ENCODE peak calls at places on chromosomes 3 and 15, in four cellular contexts. T is Calu3, S is OCI-LY7, A is dorsolateral prefrontal cortex. D is an unnamed sample.

GRCh38 chr15:71055461-71055860 is 59.8 kb upstream of the THSD4 start:
- DNase-seq in T (no peak), S (no peak), A (no peak), D (no peak)

GRCh38 chr3:187112934-187113793 is 26.1 kb downstream of the RPL39L start:
- DNase-seq in T (peak), A (no peak), S (peak), D (peak)

GRCh38 chr15:29880886-29881285 is 58.6 kb upstream of the TJP1 start:
- DNase-seq in S (no peak), T (no peak), A (no peak), D (no peak)

GRCh38 chr15:75918135-75918534 is 14.5 kb downstream of the FBXO22 start:
- DNase-seq in A (no peak), S (no peak), T (no peak), D (no peak)

GRCh38 chr3:181327349-181327748 is 337.8 kb upstream of the DNAJC19 start:
- DNase-seq in T (no peak), A (no peak), S (no peak), D (no peak)

GRCh38 chr3:34260266-34260990 is 462.0 kb downstream of the PDCD6IP start:
- DNase-seq in A (no peak), T (peak), S (peak), D (peak)

GRCh38 chr15:93470042-93470441 is 381.0 kb upstream of the RGMA start:
- DNase-seq in S (no peak), A (no peak), T (no peak), D (no peak)

GRCh38 chr15:96053039-96054021 is 277.2 kb upstream of the NR2F2 start:
- DNase-seq in A (no peak), T (peak), S (no peak), D (no peak)

GRCh38 chr3:133112666-133113065 is 74.5 kb downstream of the TMEM108 start:
- DNase-seq in S (no peak), T (no peak), A (no peak), D (no peak)

GRCh38 chr3:98166396-98166795 is at the start of gene OR5H15:
- DNase-seq in S (no peak), T (no peak), A (no peak), D (no peak)

GRCh38 chr3:182067423-182067822 is 355.7 kb downstream of the SOX2 start:
- DNase-seq in A (no peak), S (no peak), T (no peak), D (no peak)

GRCh38 chr15:74787251-74788041 is 5.6 kb downstream of the CSK start:
- DNase-seq in S (peak), T (peak), A (no peak), D (peak)

GRCh38 chr3:60045686-60046085 is 995.9 kb upstream of the CFAP20DC start:
- DNase-seq in S (no peak), A (no peak), T (no peak), D (no peak)

GRCh38 chr3:128603313-128603712 is 47.3 kb downstream of the RPN1 start:
- DNase-seq in T (no peak), A (no peak), S (no peak), D (no peak)

GRCh38 chr3:74883690-74884089 is 269.2 kb upstream of the CNTN3 start:
- DNase-seq in T (no peak), A (no peak), S (no peak), D (no peak)

GRCh38 chr3:136631424-136631823 is 120.8 kb downstream of the STAG1 start:
- DNase-seq in A (no peak), T (no peak), S (no peak), D (no peak)

GRCh38 chr3:37974121-37974927 is 16.3 kb upstream of the VILL start:
- DNase-seq in T (peak), S (peak), A (peak), D (peak)

GRCh38 chr3:165193392-165194268 is 2.6 kb downstream of the SLITRK3 start:
- DNase-seq in A (no peak), T (no peak), S (no peak), D (no peak)

GRCh38 chr3:133457465-133458067 is 57.7 kb downstream of the BFSP2 start:
- DNase-seq in A (no peak), T (no peak), S (peak), D (no peak)

GRCh38 chr3:100068758-100069345 is 45.4 kb downstream of the FILIP1L start:
- DNase-seq in T (peak), S (peak), A (peak), D (peak)

GRCh38 chr3:167976880-167977498 is 118.7 kb downstream of the GOLIM4 start:
- DNase-seq in S (no peak), A (no peak), T (no peak), D (no peak)

GRCh38 chr3:156908398-156908797 is 82.2 kb downstream of the LEKR1 start:
- DNase-seq in S (no peak), T (no peak), A (no peak), D (no peak)

GRCh38 chr15:90058308-90058707 is 44.0 kb downstream of the IDH2 start:
- DNase-seq in T (no peak), A (no peak), S (no peak), D (no peak)

GRCh38 chr3:195570344-195570743 is 13.4 kb downstream of the APOD start:
- DNase-seq in A (no peak), T (no peak), S (peak), D (no peak)

GRCh38 chr15:96314508-96314907 is 16.0 kb upstream of the NR2F2 start:
- DNase-seq in T (no peak), S (no peak), A (no peak), D (no peak)

GRCh38 chr3:123679712-123680386 is 95.0 kb upstream of the HACD2 start:
- DNase-seq in T (no peak), S (no peak), A (no peak), D (no peak)

GRCh38 chr3:166013073-166013679 is 176.0 kb upstream of the BCHE start:
- DNase-seq in T (peak), A (no peak), S (peak), D (no peak)

GRCh38 chr3:106176734-106177133 is 307.9 kb upstream of the CBLB start:
- DNase-seq in A (no peak), S (no peak), T (no peak), D (peak)

GRCh38 chr3:37540786-37541185 is 320.9 kb upstream of the CTDSPL start:
- DNase-seq in A (no peak), S (no peak), T (no peak), D (no peak)

GRCh38 chr3:52395503-52395865 is 49.4 kb downstream of the SEMA3G start:
- DNase-seq in A (no peak), T (no peak), S (no peak), D (no peak)

GRCh38 chr15:61122624-61123375 is 106.3 kb downstream of the RORA start:
- DNase-seq in S (no peak), A (no peak), T (no peak), D (no peak)

GRCh38 chr3:23004971-23005370 is 198.2 kb upstream of the UBE2E2 start:
- DNase-seq in T (peak), S (no peak), A (no peak), D (no peak)

GRCh38 chr15:40847225-40847961 is 3.5 kb downstream of the SPINT1 start:
- DNase-seq in S (peak), A (no peak), T (peak), D (peak)

GRCh38 chr15:28944286-28944685 is 58.5 kb downstream of the APBA2 start:
- DNase-seq in S (no peak), T (no peak), A (no peak), D (no peak)

GRCh38 chr3:15768421-15769255 is 29.1 kb downstream of the ANKRD28 start:
- DNase-seq in T (peak), A (no peak), S (no peak), D (peak)

GRCh38 chr3:78613366-78614008 is 1154.3 kb downstream of the ROBO1 start:
- DNase-seq in S (no peak), A (no peak), T (no peak), D (no peak)

GRCh38 chr15:68783226-68784054 is 37.3 kb downstream of the ANP32A start:
- DNase-seq in S (peak), A (no peak), T (peak), D (peak)

GRCh38 chr3:38590521-38590920 is 59.0 kb downstream of the SCN5A start:
- DNase-seq in S (no peak), A (no peak), T (no peak), D (no peak)

GRCh38 chr15:56984681-56985515 is 66.5 kb downstream of the TCF12 start:
- DNase-seq in A (no peak), S (no peak), T (no peak), D (no peak)

GRCh38 chr15:76168237-76168984 is 108.6 kb downstream of the TMEM266 start:
- DNase-seq in A (no peak), S (no peak), T (no peak), D (no peak)

GRCh38 chr3:29646042-29646441 is 365.2 kb downstream of the RBMS3 start:
- DNase-seq in T (no peak), A (no peak), S (no peak), D (no peak)

GRCh38 chr3:29643034-29643425 is 362.2 kb downstream of the RBMS3 start:
- DNase-seq in T (no peak), A (no peak), S (no peak), D (no peak)

GRCh38 chr3:29642393-29643033 is 361.6 kb downstream of the RBMS3 start:
- DNase-seq in A (no peak), S (no peak), T (no peak), D (no peak)

GRCh38 chr3:29644956-29645661 is 364.2 kb downstream of the RBMS3 start:
- DNase-seq in T (no peak), S (no peak), A (no peak), D (no peak)

DNA sequence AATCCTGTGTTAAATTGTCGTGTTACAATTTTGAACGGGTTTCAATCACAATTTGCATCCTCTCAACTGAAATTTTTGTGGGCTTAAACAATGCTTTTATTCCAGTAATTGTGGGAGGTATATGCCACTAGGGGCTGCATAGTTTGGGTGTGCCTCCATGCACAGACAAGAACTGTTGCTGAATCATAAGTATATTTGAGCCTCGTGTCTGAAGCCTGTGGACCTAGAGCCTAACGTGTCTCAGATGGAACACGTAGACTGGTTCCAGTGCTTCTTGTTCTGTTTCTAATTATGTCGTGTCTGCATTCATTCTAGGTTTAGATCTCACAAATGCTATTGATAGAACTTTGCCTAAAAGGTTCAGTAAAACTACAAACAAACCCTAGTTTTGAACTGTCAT is 363.4 kb downstream of the RBMS3 start:
- DNase-seq in A (no peak), S (no peak), T (no peak), D (no peak)
- TF ChIP-seq CTCF in A (no peak), S (no peak), T (no peak), D (no peak)

DNA sequence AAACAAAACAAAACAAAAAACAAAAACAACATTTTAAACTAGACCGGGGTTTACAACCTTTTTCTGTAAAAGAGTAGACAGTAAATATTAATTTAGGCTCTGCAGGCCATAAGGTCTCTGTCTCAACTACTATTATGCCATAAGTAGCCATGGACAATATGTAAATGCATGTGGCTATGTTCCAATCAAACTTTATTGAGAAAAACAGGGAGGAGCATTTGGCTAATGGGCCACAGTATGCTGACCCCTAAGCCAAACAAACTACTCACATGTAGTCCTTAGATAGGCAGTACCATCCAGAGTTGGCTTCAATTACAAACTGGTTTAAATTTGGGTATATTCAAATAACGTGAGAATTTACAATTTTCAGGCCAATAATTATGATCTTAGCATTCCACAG is 144.2 kb downstream of the TBL1XR1 start:
- DNase-seq in S (no peak), A (no peak), T (no peak), D (no peak)
- TF ChIP-seq CTCF in S (no peak), A (no peak), T (no peak), D (no peak)

DNA sequence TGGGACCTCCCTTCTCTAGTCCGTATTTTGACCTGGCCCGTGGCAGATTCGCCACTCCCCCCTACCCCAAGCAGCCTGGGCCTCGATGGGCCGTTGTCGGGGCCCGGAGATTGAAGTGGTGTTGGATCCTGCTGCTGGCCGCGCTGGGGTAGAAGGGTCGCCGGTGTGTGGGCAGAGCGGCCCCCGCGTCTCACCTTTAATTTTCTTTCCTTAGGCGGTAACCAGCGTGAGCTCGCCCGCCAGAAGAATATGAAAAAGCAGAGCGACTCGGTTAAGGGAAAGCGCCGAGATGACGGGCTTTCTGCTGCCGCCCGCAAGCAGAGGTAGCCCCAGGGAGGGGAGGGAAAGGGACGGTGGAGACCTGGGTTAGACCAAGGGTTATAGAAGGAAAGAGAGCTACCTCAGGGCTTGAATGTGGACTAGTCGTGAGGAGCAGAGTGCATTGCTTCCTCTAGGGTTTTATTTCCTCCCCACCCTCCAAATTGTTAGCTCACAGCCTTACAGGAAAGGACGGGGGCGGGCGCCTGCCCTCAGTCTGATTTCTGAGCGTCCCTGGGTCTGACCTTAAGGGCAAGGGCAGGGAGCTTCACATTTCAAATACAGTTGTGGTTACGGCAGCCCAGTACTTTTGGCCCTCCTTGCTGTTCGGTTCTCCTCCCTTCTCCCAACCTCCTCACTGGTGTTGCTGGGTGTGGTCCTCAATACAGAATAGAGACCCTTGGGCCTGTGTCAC is 807 bp downstream of the SERF2 start:
- DNase-seq in S (peak), T (no peak), A (no peak), D (peak)
- TF ChIP-seq CTCF in S (no peak), T (no peak), A (no peak), D (no peak)

GRCh38 chr15:63586790-63587189 is 10.4 kb upstream of the FBXL22 start:
- DNase-seq in T (no peak), S (no peak), A (no peak), D (no peak)
- TF ChIP-seq CTCF in T (no peak), S (no peak), A (no peak), D (no peak)

GRCh38 chr3:112550859-112551258 is 10.9 kb downstream of the ATG3 start:
- DNase-seq in S (no peak), T (no peak), A (no peak), D (no peak)
- TF ChIP-seq CTCF in S (no peak), T (no peak), A (no peak), D (no peak)

DNA sequence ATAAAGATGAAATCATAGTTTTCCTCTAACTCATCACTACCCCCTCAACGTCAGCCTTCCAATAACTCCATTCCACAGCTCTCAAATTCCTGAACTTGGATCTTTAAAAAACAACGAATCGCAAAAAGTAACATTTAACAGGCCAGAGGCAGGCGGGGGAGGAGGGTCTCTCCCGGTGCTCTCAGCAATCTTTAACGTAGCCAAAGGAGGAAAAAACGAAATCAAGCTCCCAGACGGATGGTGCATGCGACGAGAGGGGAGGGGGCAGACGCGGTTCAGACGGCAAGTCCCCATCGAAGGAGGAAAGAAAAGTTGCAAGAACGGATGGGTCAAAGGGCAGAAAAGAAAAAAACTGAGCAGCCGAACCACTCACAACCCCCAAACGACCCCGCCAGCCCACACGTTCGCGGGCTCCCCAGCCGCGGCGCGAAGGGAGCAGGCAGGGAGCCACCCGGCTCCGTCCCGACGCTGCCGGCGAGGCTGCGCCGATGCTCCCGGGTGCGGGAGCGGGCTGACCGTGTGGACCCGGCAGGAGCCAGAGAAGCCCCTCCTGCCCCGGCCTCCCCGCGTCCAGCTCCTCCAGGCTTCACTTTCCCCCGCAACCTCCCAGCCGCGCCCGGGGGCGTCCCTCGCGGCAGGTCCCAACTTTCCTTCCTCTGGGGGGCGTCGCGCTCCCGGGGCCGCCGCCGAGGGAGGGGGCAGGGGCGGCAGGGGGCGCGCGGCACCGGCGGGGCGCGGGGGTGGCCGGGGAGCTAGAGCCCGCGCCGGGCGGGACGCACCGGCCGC is 661 bp downstream of the PEAK1 start:
- DNase-seq in S (no peak), T (peak), A (no peak), D (peak)
- TF ChIP-seq CTCF in S (peak), T (peak), A (peak), D (peak)

GRCh38 chr15:84033793-84034553 is 201.6 kb upstream of the GOLGA6L4 start:
- DNase-seq in A (no peak), T (no peak), S (no peak), D (no peak)

GRCh38 chr15:84034831-84035753 is 200.5 kb upstream of the GOLGA6L4 start:
- DNase-seq in T (peak), S (peak), A (no peak), D (peak)
- TF ChIP-seq CTCF in T (peak), S (peak), A (peak), D (peak)

DNA sequence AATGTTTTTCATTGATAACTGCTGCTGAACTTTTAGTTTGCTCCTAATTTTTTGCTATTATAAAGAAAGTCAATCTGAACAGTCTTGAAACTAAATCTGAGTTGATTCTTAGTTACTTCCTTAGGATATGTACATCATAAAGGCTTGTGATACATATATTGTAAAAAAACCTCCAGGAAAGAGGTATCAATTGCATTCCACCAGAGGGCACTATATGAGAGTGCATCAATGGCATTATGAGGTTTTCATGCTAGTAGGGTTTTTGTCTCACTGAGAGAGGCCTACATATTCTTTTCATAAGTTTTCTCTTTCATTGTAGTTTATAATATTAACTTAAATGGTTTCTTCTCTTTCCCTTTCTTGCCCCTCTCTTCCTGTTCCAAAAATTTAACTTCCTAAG is 46.9 kb downstream of the PIK3R4 start:
- DNase-seq in T (peak), S (peak), A (no peak), D (peak)
- TF ChIP-seq CTCF in T (peak), S (peak), A (no peak), D (no peak)

DNA sequence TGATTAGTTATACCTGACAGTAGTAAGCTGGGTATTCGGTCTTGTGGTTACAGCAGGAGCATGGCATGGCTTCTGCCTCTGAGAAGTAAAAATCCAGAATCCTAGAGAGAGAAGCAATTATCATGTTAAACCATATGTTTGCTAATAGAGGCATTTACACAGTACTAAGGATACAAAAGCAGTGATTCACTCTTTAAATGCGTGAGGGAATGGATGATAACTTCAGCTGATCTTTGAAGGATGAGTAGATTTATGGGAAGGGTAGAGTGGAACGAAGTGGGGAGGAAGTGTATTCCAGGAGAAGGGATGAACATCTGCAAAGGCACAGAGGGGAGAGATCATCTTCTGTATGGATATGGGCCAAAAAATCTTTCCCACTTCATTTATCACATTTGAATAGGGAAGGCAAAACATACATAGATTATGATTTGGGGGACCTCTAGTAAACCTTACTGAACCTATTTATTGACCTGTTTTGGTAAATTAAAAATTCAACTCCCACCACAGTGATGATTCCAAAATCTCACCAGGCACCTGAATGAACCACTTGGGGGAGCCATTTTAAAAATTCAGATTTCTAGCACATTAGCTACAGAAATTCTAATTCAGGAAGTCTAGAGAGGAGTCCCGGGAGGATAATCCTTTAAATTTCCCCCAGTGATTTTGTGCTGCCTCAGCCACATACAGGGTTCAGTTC is 35.1 kb downstream of the IGSF10 start:
- DNase-seq in A (no peak), S (no peak), T (no peak), D (peak)
- TF ChIP-seq CTCF in A (peak), S (peak), T (peak), D (no peak)

GRCh38 chr3:72587282-72587681 is 261.0 kb downstream of the SHQ1 start:
- DNase-seq in A (no peak), T (no peak), S (no peak), D (no peak)
- TF ChIP-seq CTCF in A (no peak), T (no peak), S (peak), D (no peak)

D was measured in GM13976.